ENCODE peak calls at places on chromosomes 12 and 14, in eight cellular contexts. C, E, D, X, T, V, Y and K are unnamed samples.

GRCh38 chr12:1918081-1918874 is at the start of gene CACNA2D4:
- DNase-seq in Y (no peak), C (no peak), V (peak), X (no peak), D (no peak), E (no peak), T (peak), K (no peak)

GRCh38 chr14:92692822-92693226 is 55.6 kb downstream of the LGMN start:
- DNase-seq in D (no peak), E (no peak), Y (no peak), V (no peak), C (peak), T (peak), X (no peak), K (no peak)

GRCh38 chr14:75861161-75861621 is 120.6 kb downstream of the TGFB3 start:
- DNase-seq in E (no peak), T (peak), Y (no peak), D (no peak), V (no peak), C (peak), X (peak), K (no peak)

GRCh38 chr14:96303981-96304380 is 48.0 kb downstream of the BDKRB1 start:
- DNase-seq in Y (no peak), E (no peak), D (no peak), V (peak), T (no peak), C (no peak), X (no peak), K (no peak)

GRCh38 chr12:94761559-94761958 is 111.2 kb upstream of the TMCC3 start:
- DNase-seq in C (no peak), V (no peak), Y (no peak), T (peak), E (no peak), D (no peak), X (peak), K (no peak)

GRCh38 chr14:52402812-52403526 is 88.9 kb downstream of the PTGER2 start:
- DNase-seq in V (no peak), T (peak), E (no peak), C (no peak), D (no peak), X (no peak), Y (no peak), K (no peak)

GRCh38 chr12:67925077-67925476 is 64.2 kb upstream of the IFNG-AS1 start:
- DNase-seq in D (no peak), C (no peak), T (peak), Y (no peak), X (no peak), E (no peak), V (no peak), K (no peak)

GRCh38 chr12:120181991-120182631 is 12.4 kb downstream of the GCN1 start:
- DNase-seq in T (peak), E (no peak), C (no peak), Y (no peak), V (no peak), D (no peak), X (no peak), K (no peak)

GRCh38 chr14:72451081-72451972 is 442.6 kb downstream of the DPF3 start:
- DNase-seq in T (no peak), D (no peak), C (peak), V (peak), E (no peak), X (no peak), Y (peak), K (peak)

GRCh38 chr12:131137836-131138637 is 184.3 kb downstream of the ADGRD1 start:
- DNase-seq in C (no peak), T (peak), X (no peak), D (no peak), Y (no peak), V (peak), E (no peak), K (no peak)

GRCh38 chr12:52230364-52231281 is 2.4 kb upstream of the KRT7 start:
- DNase-seq in T (peak), V (no peak), C (no peak), D (no peak), E (no peak), X (no peak), Y (no peak), K (no peak)

GRCh38 chr12:124827588-124828184 is 36.0 kb downstream of the SCARB1 start:
- DNase-seq in D (no peak), E (no peak), C (no peak), V (peak), T (no peak), Y (no peak), X (no peak), K (no peak)

GRCh38 chr14:66495214-66496098 is 9.3 kb downstream of the CCDC196 start:
- DNase-seq in T (peak), D (peak), C (peak), V (peak), Y (no peak), X (peak), E (no peak), K (peak)

GRCh38 chr14:55881577-55882241 is 236.5 kb upstream of the PELI2 start:
- DNase-seq in Y (no peak), C (no peak), X (no peak), V (no peak), E (no peak), D (no peak), T (no peak), K (no peak)

GRCh38 chr12:53849113-53849512 is 89.5 kb upstream of the HOXC13 start:
- DNase-seq in Y (no peak), E (no peak), X (no peak), V (no peak), T (no peak), D (no peak), C (no peak), K (no peak)

GRCh38 chr12:1791104-1791927 is 29.0 kb upstream of the LRTM2 start:
- DNase-seq in X (no peak), V (peak), T (peak), Y (peak), E (no peak), D (peak), C (peak), K (peak)

GRCh38 chr14:104550849-104551728 is 28.5 kb upstream of the C14orf180 start:
- DNase-seq in T (no peak), X (no peak), E (no peak), V (no peak), C (no peak), Y (no peak), D (peak), K (no peak)

GRCh38 chr14:68139466-68140110 is 320.0 kb downstream of the RAD51B start:
- DNase-seq in V (peak), E (no peak), T (no peak), D (no peak), C (no peak), Y (no peak), X (no peak), K (no peak)

GRCh38 chr12:112705037-112705632 is 86.4 kb upstream of the RPH3A start:
- DNase-seq in C (no peak), D (no peak), T (no peak), E (no peak), Y (no peak), X (no peak), V (no peak), K (no peak)

GRCh38 chr12:123067654-123068053 is 83.2 kb downstream of the PITPNM2 start:
- DNase-seq in T (no peak), C (no peak), D (no peak), X (no peak), Y (no peak), V (no peak), E (no peak), K (peak)

GRCh38 chr12:113247123-113248045 is 26.1 kb downstream of the TPCN1 start:
- DNase-seq in V (no peak), D (no peak), C (no peak), T (peak), Y (no peak), X (no peak), E (no peak), K (no peak)

GRCh38 chr12:116674643-116675183 is 63.2 kb downstream of the SPRING1 start:
- DNase-seq in X (no peak), V (no peak), T (peak), E (no peak), C (no peak), D (no peak), Y (no peak), K (no peak)

GRCh38 chr12:52318241-52318990 is 2.8 kb downstream of the KRT83 start:
- DNase-seq in V (no peak), T (no peak), X (no peak), Y (no peak), E (no peak), D (no peak), C (no peak), K (no peak)

GRCh38 chr12:52784909-52785308 is 7.8 kb upstream of the KRT76 start:
- DNase-seq in X (no peak), V (no peak), E (no peak), Y (no peak), C (no peak), D (no peak), T (no peak), K (no peak)

GRCh38 chr14:75851574-75851866 is 130.3 kb downstream of the TGFB3 start:
- DNase-seq in E (no peak), D (no peak), C (no peak), T (no peak), X (no peak), Y (no peak), V (no peak), K (no peak)

GRCh38 chr12:54608786-54609185 is 20.3 kb upstream of the PPP1R1A start:
- DNase-seq in C (no peak), D (no peak), V (no peak), T (no peak), X (no peak), Y (no peak), E (no peak), K (no peak)

GRCh38 chr12:104538056-104538455 is 81.3 kb downstream of the CHST11 start:
- DNase-seq in Y (no peak), C (no peak), E (no peak), X (no peak), T (no peak), V (no peak), D (no peak), K (no peak)

GRCh38 chr14:24612186-24612585 is 2.7 kb upstream of the GZMH start:
- DNase-seq in V (no peak), T (no peak), X (no peak), C (peak), Y (no peak), E (no peak), D (no peak), K (no peak)

GRCh38 chr12:76290963-76291859 is 57.0 kb downstream of the BBS10 start:
- DNase-seq in E (no peak), X (no peak), C (no peak), T (no peak), D (no peak), Y (no peak), V (no peak), K (no peak)

GRCh38 chr12:46787496-46788055 is 38.2 kb downstream of the SLC38A4 start:
- DNase-seq in V (no peak), Y (no peak), T (peak), E (no peak), C (no peak), D (no peak), X (no peak), K (no peak)